ENCODE peak calls at places on chromosomes 13 and 19, in five cellular contexts. One of them, this sample, is unnamed.

GRCh38 chr19:12789904-12790619 is 1.2 kb upstream of the JUNB start:
- DNase-seq in SK-N-SH: peak
- DNase-seq in mammary epithelial cell: peak
- DNase-seq in PC-3: peak
- DNase-seq in neural progenitor cell: peak
- DNase-seq in this sample: peak

GRCh38 chr13:51280379-51280940 is 58.3 kb downstream of the FAM124A start:
- DNase-seq in SK-N-SH: no peak
- DNase-seq in mammary epithelial cell: no peak
- DNase-seq in PC-3: no peak
- DNase-seq in neural progenitor cell: no peak
- DNase-seq in this sample: no peak

GRCh38 chr13:65631078-65631477 is 1599.1 kb downstream of the PCDH9 start:
- DNase-seq in SK-N-SH: no peak
- DNase-seq in mammary epithelial cell: no peak
- DNase-seq in PC-3: no peak
- DNase-seq in neural progenitor cell: no peak
- DNase-seq in this sample: peak

GRCh38 chr13:20301391-20302071 is 69.4 kb upstream of the GJB6 start:
- DNase-seq in SK-N-SH: no peak
- DNase-seq in mammary epithelial cell: no peak
- DNase-seq in PC-3: no peak
- DNase-seq in neural progenitor cell: peak
- DNase-seq in this sample: peak

GRCh38 chr19:30467239-30467638 is 95.1 kb downstream of the ZNF536 start:
- DNase-seq in SK-N-SH: no peak
- DNase-seq in mammary epithelial cell: no peak
- DNase-seq in PC-3: no peak
- DNase-seq in neural progenitor cell: no peak
- DNase-seq in this sample: no peak

GRCh38 chr19:47765522-47766358 is 12.8 kb upstream of the SELENOW start:
- DNase-seq in SK-N-SH: peak
- DNase-seq in mammary epithelial cell: peak
- DNase-seq in PC-3: peak
- DNase-seq in neural progenitor cell: peak
- DNase-seq in this sample: peak

GRCh38 chr19:33613601-33614000 is 8.2 kb upstream of the CHST8 start:
- DNase-seq in SK-N-SH: no peak
- DNase-seq in mammary epithelial cell: no peak
- DNase-seq in PC-3: no peak
- DNase-seq in neural progenitor cell: no peak
- DNase-seq in this sample: no peak

GRCh38 chr13:113393226-113393571 is 29.3 kb upstream of the GRTP1 start:
- DNase-seq in SK-N-SH: no peak
- DNase-seq in mammary epithelial cell: no peak
- DNase-seq in PC-3: no peak
- DNase-seq in neural progenitor cell: no peak
- DNase-seq in this sample: peak

DNA sequence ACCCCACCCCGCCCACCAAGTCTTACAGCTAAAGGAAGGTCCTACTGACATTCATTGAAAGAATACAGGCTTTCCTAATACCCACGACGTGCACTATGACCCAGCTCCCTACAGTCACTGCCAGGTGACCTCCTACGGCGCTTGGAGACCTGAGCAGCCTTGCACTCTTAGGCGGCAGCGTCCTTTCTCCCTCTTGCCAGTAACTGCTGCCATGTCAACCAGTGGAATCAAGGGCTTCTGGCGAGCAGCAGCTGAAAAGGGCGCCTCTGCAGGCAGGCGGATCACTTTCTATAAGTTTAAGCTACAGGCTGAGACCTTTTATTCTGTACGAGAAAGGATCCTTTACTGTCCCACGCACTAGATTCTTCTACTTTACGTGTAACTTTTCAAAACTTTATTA is 2.0 kb downstream of the KCTD12 start:
- DNase-seq in SK-N-SH: no peak
- DNase-seq in mammary epithelial cell: peak
- DNase-seq in PC-3: no peak
- DNase-seq in neural progenitor cell: peak
- DNase-seq in this sample: peak
- H2AFZ ChIP-seq in SK-N-SH: peak
- H2AFZ ChIP-seq in mammary epithelial cell: peak
- H2AFZ ChIP-seq in PC-3: no peak
- H2AFZ ChIP-seq in neural progenitor cell: no peak
- H2AFZ ChIP-seq in this sample: peak

GRCh38 chr13:111469450-111469849 is 149.0 kb downstream of the TEX29 start:
- DNase-seq in SK-N-SH: no peak
- DNase-seq in mammary epithelial cell: no peak
- DNase-seq in PC-3: no peak
- DNase-seq in neural progenitor cell: no peak
- DNase-seq in this sample: no peak
- H3K4me2 ChIP-seq in SK-N-SH: no peak
- H3K4me2 ChIP-seq in mammary epithelial cell: no peak
- H3K4me2 ChIP-seq in PC-3: no peak
- H3K4me2 ChIP-seq in neural progenitor cell: no peak
- H3K4me2 ChIP-seq in this sample: no peak

DNA sequence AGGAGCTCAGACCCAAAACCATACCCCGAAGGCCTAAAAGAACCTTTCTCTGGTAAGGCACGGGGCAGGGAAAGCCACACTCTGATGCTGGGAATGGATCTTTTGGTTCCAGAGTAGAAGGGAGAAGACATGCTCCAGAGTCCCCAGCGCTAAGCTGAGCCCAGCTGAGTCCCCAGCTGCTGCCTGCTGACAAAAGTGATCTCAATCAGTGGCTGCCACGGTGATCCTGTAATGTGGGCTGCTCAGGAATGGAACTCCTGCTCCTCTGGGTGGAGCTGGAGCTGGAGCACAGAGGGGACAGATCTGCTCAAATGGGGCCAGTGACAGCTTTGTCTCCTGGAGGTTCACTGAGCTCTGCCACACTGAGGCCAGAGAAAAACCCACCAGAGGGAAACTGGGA is 70.5 kb downstream of the MLLT1 start:
- DNase-seq in SK-N-SH: no peak
- DNase-seq in mammary epithelial cell: no peak
- DNase-seq in PC-3: no peak
- DNase-seq in neural progenitor cell: no peak
- DNase-seq in this sample: no peak
- H2AFZ ChIP-seq in SK-N-SH: no peak
- H2AFZ ChIP-seq in mammary epithelial cell: no peak
- H2AFZ ChIP-seq in PC-3: no peak
- H2AFZ ChIP-seq in neural progenitor cell: no peak
- H2AFZ ChIP-seq in this sample: no peak

GRCh38 chr19:2062770-2063169 is 11.7 kb upstream of the MKNK2 start:
- DNase-seq in SK-N-SH: no peak
- DNase-seq in mammary epithelial cell: no peak
- DNase-seq in PC-3: no peak
- DNase-seq in neural progenitor cell: no peak
- DNase-seq in this sample: no peak

GRCh38 chr19:2063824-2064223 is 12.8 kb upstream of the MKNK2 start:
- DNase-seq in SK-N-SH: no peak
- DNase-seq in mammary epithelial cell: no peak
- DNase-seq in PC-3: no peak
- DNase-seq in neural progenitor cell: no peak
- DNase-seq in this sample: no peak

GRCh38 chr19:2059422-2060201 is 8.6 kb upstream of the MKNK2 start:
- DNase-seq in SK-N-SH: peak
- DNase-seq in mammary epithelial cell: peak
- DNase-seq in PC-3: peak
- DNase-seq in neural progenitor cell: peak
- DNase-seq in this sample: peak

GRCh38 chr19:2061936-2062729 is 11.1 kb upstream of the MKNK2 start:
- DNase-seq in SK-N-SH: no peak
- DNase-seq in mammary epithelial cell: no peak
- DNase-seq in PC-3: no peak
- DNase-seq in neural progenitor cell: peak
- DNase-seq in this sample: no peak

GRCh38 chr19:2061093-2061935 is 10.3 kb upstream of the MKNK2 start:
- DNase-seq in SK-N-SH: peak
- DNase-seq in mammary epithelial cell: peak
- DNase-seq in PC-3: peak
- DNase-seq in neural progenitor cell: peak
- DNase-seq in this sample: peak
- H3K4me2 ChIP-seq in SK-N-SH: peak
- H3K4me2 ChIP-seq in mammary epithelial cell: peak
- H3K4me2 ChIP-seq in PC-3: peak
- H3K4me2 ChIP-seq in neural progenitor cell: peak
- H3K4me2 ChIP-seq in this sample: peak

This sample was measured in GM23248.